ENCODE peak calls at places on chromosomes 4 and X, in six cellular contexts. L is colonic mucosa; R is neural crest cell; J is tibial artery; C is heart left ventricle; U is CD8-positive, alpha-beta T cell. O is an unnamed sample.

GRCh38 chrX:68989865-68990606 is 161.2 kb downstream of the EFNB1 start:
- DNase-seq in L (no peak), R (peak; percentile 37), J (no peak), C (peak; percentile 63), U (no peak), O (peak; percentile 20)

GRCh38 chrX:39331062-39331704 is 529.9 kb downstream of the MID1IP1 start:
- DNase-seq in L (no peak), R (no peak), J (no peak), C (no peak), U (no peak), O (no peak)

GRCh38 chr4:140944539-140944938 is 188.4 kb upstream of the TBC1D9 start:
- DNase-seq in L (no peak), R (no peak), J (no peak), C (no peak), U (no peak), O (no peak)

GRCh38 chrX:73863268-73863667 is 300.3 kb downstream of the CHIC1 start:
- DNase-seq in L (no peak), R (no peak), J (no peak), C (no peak), U (no peak), O (no peak)

GRCh38 chrX:39595977-39596376 is 501.8 kb downstream of the BCOR start:
- DNase-seq in L (no peak), R (no peak), J (no peak), C (no peak), U (no peak), O (no peak)

GRCh38 chrX:16075087-16075486 is 48.3 kb upstream of the GRPR start:
- DNase-seq in L (no peak), R (no peak), J (no peak), C (no peak), U (no peak), O (no peak)

GRCh38 chr4:158067646-158068045 is 105.2 kb downstream of the GASK1B start:
- DNase-seq in L (no peak), R (no peak), J (no peak), C (no peak), U (no peak), O (no peak)

GRCh38 chrX:5458300-5458699 is 770.4 kb downstream of the NLGN4X start:
- DNase-seq in L (no peak), R (no peak), J (no peak), C (no peak), U (no peak), O (no peak)

GRCh38 chrX:44872319-44872816 is 620 bp upstream of the KDM6A start:
- DNase-seq in L (peak; percentile 63), R (no peak), J (no peak), C (peak; percentile 65), U (peak; percentile 55), O (peak; percentile 43)

GRCh38 chrX:69031181-69031580 is 134.1 kb downstream of the PJA1 start:
- DNase-seq in L (no peak), R (no peak), J (no peak), C (no peak), U (no peak), O (no peak)

GRCh38 chrX:40325161-40325560 is 227.4 kb upstream of the BCOR start:
- DNase-seq in L (no peak), R (no peak), J (no peak), C (no peak), U (no peak), O (no peak)

GRCh38 chrX:71269801-71270395 is 13.5 kb upstream of the NONO start:
- DNase-seq in L (no peak), R (no peak), J (no peak), C (no peak), U (no peak), O (no peak)

GRCh38 chrX:43949669-43950068 is 23.5 kb downstream of the NDP start:
- DNase-seq in L (no peak), R (peak; percentile 11), J (no peak), C (no peak), U (peak; percentile 27), O (peak; percentile 61)

GRCh38 chr4:39353478-39354177 is 12.5 kb downstream of the RFC1 start:
- DNase-seq in L (no peak), R (no peak), J (no peak), C (no peak), U (no peak), O (no peak)

GRCh38 chrX:63408050-63408449 is 56.9 kb upstream of the SPIN4 start:
- DNase-seq in L (no peak), R (no peak), J (no peak), C (no peak), U (no peak), O (no peak)

GRCh38 chr4:8079031-8079885 is 79.4 kb downstream of the ABLIM2 start:
- DNase-seq in L (peak; percentile 85), R (no peak), J (peak; percentile 57), C (peak; percentile 38), U (no peak), O (no peak)

GRCh38 chrX:7351946-7352345 is 204.0 kb upstream of the PUDP start:
- DNase-seq in L (no peak), R (no peak), J (no peak), C (no peak), U (no peak), O (no peak)

DNA sequence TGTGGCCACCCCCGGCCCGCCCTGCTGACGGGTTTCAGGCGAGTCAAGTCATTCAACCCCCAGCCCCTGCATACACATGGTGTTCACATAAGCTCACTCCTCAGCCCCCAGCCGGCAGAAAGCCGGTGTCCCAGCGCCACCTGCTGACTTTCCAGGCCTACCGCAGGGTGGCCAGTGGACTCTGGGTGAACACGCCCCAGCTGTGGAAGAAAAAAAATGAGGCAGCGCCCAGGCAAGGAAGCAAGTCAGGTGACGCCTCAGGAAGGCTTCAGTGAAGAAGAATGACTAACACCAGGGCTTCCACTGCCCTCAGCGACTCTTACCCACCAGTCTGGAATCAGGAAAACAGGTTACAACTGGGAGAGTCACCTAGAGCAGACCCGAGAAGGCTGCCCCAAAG is 15.8 kb downstream of the BCAP31 start:
- DNase-seq in L (peak; percentile 83), R (peak; percentile 62), J (peak; percentile 77), C (peak; percentile 71), U (peak; percentile 27), O (peak; percentile 78)
- TF ChIP-seq CTCF in L (peak; percentile 60), R (peak; percentile 70), J (peak; percentile 50), C (peak; percentile 63), U (peak; percentile 15), O (peak; percentile 54)

GRCh38 chr4:11497212-11497806 is 68.6 kb upstream of the HS3ST1 start:
- DNase-seq in L (peak; percentile 24), R (no peak), J (no peak), C (no peak), U (no peak), O (no peak)
- TF ChIP-seq CTCF in L (peak; percentile 14), R (no peak), J (no peak), C (no peak), U (no peak), O (no peak)

GRCh38 chrX:47204970-47205369 is 11.3 kb downstream of the UBA1 start:
- DNase-seq in L (no peak), R (no peak), J (no peak), C (no peak), U (no peak), O (no peak)
- TF ChIP-seq CTCF in L (no peak), R (no peak), J (no peak), C (no peak), U (no peak), O (no peak)

GRCh38 chr4:75432683-75433082 is 81.5 kb downstream of the RCHY1 start:
- DNase-seq in L (no peak), R (no peak), J (no peak), C (no peak), U (no peak), O (no peak)
- TF ChIP-seq CTCF in L (no peak), R (peak; percentile 43), J (no peak), C (no peak), U (no peak), O (peak; percentile 12)

GRCh38 chr4:95102391-95102790 is 344.6 kb downstream of the BMPR1B start:
- DNase-seq in L (no peak), R (no peak), J (no peak), C (no peak), U (no peak), O (no peak)
- TF ChIP-seq CTCF in L (no peak), R (no peak), J (no peak), C (no peak), U (no peak), O (no peak)

DNA sequence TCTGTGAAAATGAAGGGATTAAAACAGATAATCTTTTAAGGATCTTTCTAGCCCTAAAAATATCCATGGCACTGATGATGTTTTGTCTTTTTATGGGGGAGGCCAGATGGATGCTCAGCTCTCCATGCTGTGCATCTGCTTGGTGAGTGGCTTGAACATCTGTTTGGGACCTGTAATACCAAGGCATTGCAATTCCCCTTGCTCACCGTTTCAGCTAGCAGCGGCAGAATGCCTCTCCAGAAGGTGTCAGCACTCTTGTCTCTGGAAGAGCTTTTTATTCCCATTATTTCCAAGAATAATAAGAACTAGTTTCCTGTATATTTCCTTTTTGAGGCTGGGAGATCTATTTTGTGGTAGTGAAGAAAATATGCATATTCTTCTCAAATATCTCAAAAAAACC is 151.9 kb upstream of the ANK2 start:
- DNase-seq in L (no peak), R (no peak), J (no peak), C (no peak), U (no peak), O (peak; percentile 69)
- TF ChIP-seq CTCF in L (no peak), R (no peak), J (no peak), C (no peak), U (no peak), O (no peak)

DNA sequence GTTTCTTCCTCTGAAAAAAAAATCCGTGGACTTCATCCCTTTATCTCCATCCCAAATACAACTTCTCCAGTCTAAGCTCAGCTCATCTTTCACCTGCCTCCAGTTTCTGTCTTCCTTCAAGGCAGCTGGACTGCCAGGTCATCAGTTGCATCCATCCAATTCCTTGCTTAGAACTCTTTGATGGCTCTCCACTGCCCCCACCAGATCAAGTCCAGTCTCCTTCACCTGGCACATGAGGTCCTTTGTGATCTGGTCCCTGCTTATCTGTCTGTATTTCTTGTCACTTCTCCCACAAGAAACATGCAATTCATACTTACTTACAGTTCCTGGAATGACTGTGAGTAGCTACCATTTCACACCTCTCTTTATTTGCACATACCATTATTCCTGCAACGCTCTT is 33.8 kb downstream of the OTUD6A start:
- DNase-seq in L (no peak), R (no peak), J (no peak), C (no peak), U (no peak), O (no peak)
- TF ChIP-seq CTCF in L (no peak), R (no peak), J (no peak), C (no peak), U (no peak), O (no peak)

DNA sequence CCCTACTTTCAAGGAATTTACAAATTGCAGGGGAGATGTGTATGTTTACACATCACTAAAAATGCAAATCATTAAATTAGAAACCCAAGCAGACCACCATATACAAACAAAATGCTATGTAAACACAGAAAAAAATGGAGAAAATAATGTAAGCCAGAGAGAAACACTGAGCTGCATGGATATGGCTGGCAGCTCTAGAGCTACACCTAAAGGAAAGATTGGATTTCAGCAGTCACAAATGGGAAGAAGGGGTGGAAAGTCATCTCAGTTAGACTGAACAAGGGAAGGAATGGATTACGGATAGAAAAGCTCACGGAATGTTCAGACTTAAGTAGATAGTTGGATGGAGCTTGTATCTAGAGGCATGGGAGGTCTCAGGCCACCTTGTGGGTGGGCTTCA is 186.3 kb downstream of the MOSPD2 start:
- DNase-seq in L (no peak), R (no peak), J (no peak), C (no peak), U (no peak), O (no peak)
- TF ChIP-seq CTCF in L (no peak), R (no peak), J (no peak), C (no peak), U (no peak), O (no peak)

GRCh38 chr4:30555778-30556177 is 164.4 kb upstream of the PCDH7 start:
- DNase-seq in L (no peak), R (no peak), J (no peak), C (no peak), U (no peak), O (no peak)
- TF ChIP-seq CTCF in L (no peak), R (no peak), J (no peak), C (no peak), U (no peak), O (no peak)

O was measured in glutamatergic neuron.